ENCODE peak calls at places on chromosomes 6 and 20, in ten cellular contexts. O is upper lobe of left lung, E is psoas muscle, G is hepatocyte, Q is K562, J is right lobe of liver, B is ovary, Y is heart right ventricle, X is HL-60, V is PC-9. T is an unnamed sample.

GRCh38 chr6:41698350-41698781 is 37.0 kb downstream of the TFEB start:
- DNase-seq in G (no peak), E (no peak), V (peak; percentile 59), B (no peak), X (no peak), Q (no peak), O (no peak), J (no peak), Y (peak; percentile 51), T (no peak)

GRCh38 chr6:34284563-34285545 is 36.0 kb upstream of the SMIM29 start:
- DNase-seq in B (peak; percentile 43), X (peak; percentile 99), J (peak; percentile 52), O (peak; percentile 70), V (no peak), G (no peak), Y (peak; percentile 77), E (peak; percentile 46), Q (peak; percentile 93), T (peak; percentile 70)

GRCh38 chr6:22251331-22251730 is 45.5 kb downstream of the PRL start:
- DNase-seq in Y (no peak), B (no peak), E (no peak), J (no peak), O (no peak), Q (no peak), X (no peak), G (no peak), V (peak; percentile 80), T (no peak)

GRCh38 chr20:50728981-50729874 is 2.2 kb upstream of the PARD6B start:
- DNase-seq in V (peak; percentile 94), J (no peak), G (peak; percentile 61), O (peak; percentile 38), X (no peak), B (no peak), E (no peak), Q (peak; percentile 47), Y (no peak), T (no peak)

GRCh38 chr20:47320990-47321805 is 35.3 kb downstream of the ZMYND8 start:
- DNase-seq in Q (no peak), J (no peak), G (peak; percentile 54), O (peak; percentile 49), V (peak; percentile 90), E (peak; percentile 1), X (peak; percentile 80), Y (no peak), B (no peak), T (no peak)

GRCh38 chr20:53103124-53103523 is 131.0 kb downstream of the TSHZ2 start:
- DNase-seq in Q (no peak), G (no peak), B (no peak), J (no peak), Y (no peak), V (no peak), X (no peak), O (no peak), E (no peak), T (no peak)

GRCh38 chr6:168778201-168778600 is 337.2 kb downstream of the SMOC2 start:
- DNase-seq in J (no peak), X (no peak), G (peak; percentile 32), B (peak; percentile 51), Q (no peak), Y (peak; percentile 32), O (no peak), E (peak; percentile 74), V (no peak), T (peak; percentile 54)

GRCh38 chr20:1761116-1761515 is 103.5 kb upstream of the SIRPG start:
- DNase-seq in G (no peak), E (no peak), J (no peak), Q (no peak), Y (no peak), X (no peak), V (peak; percentile 89), B (no peak), O (no peak), T (no peak)

GRCh38 chr6:113466526-113466925 is 390.6 kb upstream of the MARCKS start:
- DNase-seq in J (no peak), Q (no peak), X (no peak), E (no peak), V (no peak), B (no peak), O (no peak), Y (no peak), G (no peak), T (no peak)

GRCh38 chr6:56259682-56260081 is 12.3 kb upstream of the COL21A1 start:
- DNase-seq in J (no peak), X (no peak), B (no peak), Q (no peak), O (no peak), Y (no peak), G (peak; percentile 27), E (no peak), V (no peak), T (no peak)

GRCh38 chr6:146183831-146184230 is 155.0 kb downstream of the GRM1 start:
- DNase-seq in V (no peak), G (no peak), E (no peak), B (no peak), X (no peak), J (no peak), O (no peak), Y (no peak), Q (no peak), T (no peak)

DNA sequence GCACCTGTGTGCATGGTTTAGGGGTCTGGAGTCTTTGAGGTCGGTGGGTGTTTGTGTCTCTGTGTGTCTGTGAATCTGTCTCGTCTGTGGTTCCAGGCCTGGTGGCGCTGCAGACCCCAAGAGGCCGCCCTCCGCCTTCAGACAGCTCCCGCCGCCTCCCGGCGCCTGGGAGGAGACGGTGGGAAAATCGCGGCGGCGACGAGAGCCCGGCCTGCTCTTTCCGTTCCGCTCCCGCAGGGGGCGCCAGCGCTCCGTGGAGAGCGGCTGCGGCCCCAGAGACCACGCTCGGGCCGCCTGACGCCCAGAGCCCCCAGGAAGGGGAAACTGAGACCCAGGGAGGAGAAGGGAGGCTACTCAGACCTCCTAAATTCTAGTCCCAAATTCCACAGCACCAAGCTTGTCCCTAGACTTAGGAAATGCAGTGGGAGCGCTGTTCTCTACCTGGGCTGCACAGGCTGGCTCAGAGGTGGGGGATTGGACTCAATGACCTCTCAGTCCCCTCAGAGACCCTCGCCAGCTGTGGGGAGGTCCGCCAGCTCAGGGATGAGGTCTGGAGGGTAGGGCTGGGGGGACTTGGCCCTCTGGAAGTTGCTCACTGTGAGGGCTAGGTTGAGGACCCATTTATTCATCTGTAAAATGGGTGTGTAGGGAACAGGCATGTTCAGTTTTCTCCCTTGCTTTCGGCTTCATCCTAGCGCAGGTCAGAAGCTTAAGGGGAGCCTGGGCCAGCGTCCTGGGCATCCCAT is 36.9 kb upstream of the BLCAP start:
- DNase-seq in X (peak; percentile 16), V (no peak), Q (peak; percentile 62), J (peak; percentile 45), G (peak; percentile 76), Y (peak; percentile 16), E (peak; percentile 37), O (no peak), B (peak; percentile 52), T (peak; percentile 25)
- H3K27me3 ChIP-seq in X (peaks cover 9% of the 10 kb centered on the region), V (peaks cover 49% of the 10 kb centered on the region), Q (peaks cover 5% of the 10 kb centered on the region), J (no peaks in the 10 kb centered on the region), G (peaks cover 3% of the 10 kb centered on the region), Y (peaks cover 61% of the 10 kb centered on the region), E (peaks cover 44% of the 10 kb centered on the region), O (no peaks in the 10 kb centered on the region), B (no peaks in the 10 kb centered on the region), T (peaks cover 85% of the 10 kb centered on the region)

GRCh38 chr6:39144804-39145203 is 29.8 kb upstream of the SAYSD1 start:
- DNase-seq in J (no peak), V (no peak), Y (no peak), B (no peak), X (no peak), Q (no peak), G (no peak), E (no peak), O (no peak), T (no peak)
- H3K27me3 ChIP-seq in J (no peaks in the 10 kb centered on the region), V (peaks cover 91% of the 10 kb centered on the region), Y (peaks cover 20% of the 10 kb centered on the region), B (no peaks in the 10 kb centered on the region), X (peaks cover 2% of the 10 kb centered on the region), Q (peaks cover 12% of the 10 kb centered on the region), G (peaks cover 18% of the 10 kb centered on the region), E (peaks cover 21% of the 10 kb centered on the region), O (no peaks in the 10 kb centered on the region), T (peaks cover 37% of the 10 kb centered on the region)

GRCh38 chr6:30076333-30076732 is 764 bp upstream of the RNF39 start:
- DNase-seq in J (no peak), X (no peak), O (no peak), V (peak; percentile 83), E (no peak), B (no peak), G (no peak), Y (no peak), Q (no peak), T (no peak)
- H3K27me3 ChIP-seq in J (peaks cover 9% of the 10 kb centered on the region), X (peaks cover 51% of the 10 kb centered on the region), O (peaks cover 1% of the 10 kb centered on the region), V (no peaks in the 10 kb centered on the region), E (peaks cover 77% of the 10 kb centered on the region), B (no peaks in the 10 kb centered on the region), G (peaks cover 85% of the 10 kb centered on the region), Y (peaks cover 66% of the 10 kb centered on the region), Q (peaks cover 25% of the 10 kb centered on the region), T (peaks cover 89% of the 10 kb centered on the region)

DNA sequence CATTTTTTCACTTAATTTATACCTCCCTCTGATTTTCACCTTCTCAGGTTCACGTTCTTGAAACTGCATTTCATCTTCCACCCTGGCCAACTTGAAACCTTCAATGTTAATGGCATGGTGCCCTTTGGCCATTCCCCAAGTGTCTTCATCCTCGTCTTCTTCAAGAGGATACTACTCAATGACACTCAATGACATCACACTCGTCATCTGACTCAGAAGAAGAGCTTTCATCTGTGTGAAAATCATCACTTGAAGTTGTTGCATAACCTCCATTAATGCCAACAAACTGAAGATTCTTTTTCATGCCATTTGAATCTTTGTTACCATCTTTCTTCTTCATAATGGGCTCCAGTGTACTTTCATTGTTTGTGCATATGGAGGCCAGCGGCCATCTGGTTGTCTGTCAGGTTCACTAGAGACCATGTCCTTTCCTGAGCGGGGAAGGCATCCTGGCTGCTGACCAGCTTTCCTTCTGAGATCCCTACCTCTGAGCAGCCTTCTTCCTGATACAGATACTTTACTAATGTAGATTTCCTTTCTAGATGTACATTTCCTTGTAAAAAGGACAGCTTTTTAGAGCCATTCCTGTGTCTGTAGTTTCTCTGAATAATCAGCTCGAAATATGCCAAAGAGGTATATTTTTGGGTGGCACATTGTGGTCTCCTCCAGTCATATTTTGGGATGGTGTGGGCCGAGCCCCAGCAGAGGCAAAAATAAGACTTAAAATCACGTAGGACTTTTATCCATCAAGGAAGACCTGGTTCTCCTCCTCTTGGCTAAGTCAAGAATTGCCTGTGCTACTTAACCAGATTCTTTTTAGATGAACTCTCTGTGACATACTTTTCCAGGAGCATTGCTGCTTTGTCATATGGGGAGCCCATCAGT is 21.3 kb downstream of the TRMT6 start:
- DNase-seq in X (no peak), B (no peak), E (no peak), Q (no peak), Y (no peak), G (no peak), J (no peak), O (no peak), V (no peak), T (no peak)
- H3K27me3 ChIP-seq in X (no peaks in the 10 kb centered on the region), B (no peaks in the 10 kb centered on the region), E (no peaks in the 10 kb centered on the region), Q (no peaks in the 10 kb centered on the region), Y (no peaks in the 10 kb centered on the region), G (no peaks in the 10 kb centered on the region), J (no peaks in the 10 kb centered on the region), O (no peaks in the 10 kb centered on the region), V (peaks cover 59% of the 10 kb centered on the region), T (peaks cover 3% of the 10 kb centered on the region)

DNA sequence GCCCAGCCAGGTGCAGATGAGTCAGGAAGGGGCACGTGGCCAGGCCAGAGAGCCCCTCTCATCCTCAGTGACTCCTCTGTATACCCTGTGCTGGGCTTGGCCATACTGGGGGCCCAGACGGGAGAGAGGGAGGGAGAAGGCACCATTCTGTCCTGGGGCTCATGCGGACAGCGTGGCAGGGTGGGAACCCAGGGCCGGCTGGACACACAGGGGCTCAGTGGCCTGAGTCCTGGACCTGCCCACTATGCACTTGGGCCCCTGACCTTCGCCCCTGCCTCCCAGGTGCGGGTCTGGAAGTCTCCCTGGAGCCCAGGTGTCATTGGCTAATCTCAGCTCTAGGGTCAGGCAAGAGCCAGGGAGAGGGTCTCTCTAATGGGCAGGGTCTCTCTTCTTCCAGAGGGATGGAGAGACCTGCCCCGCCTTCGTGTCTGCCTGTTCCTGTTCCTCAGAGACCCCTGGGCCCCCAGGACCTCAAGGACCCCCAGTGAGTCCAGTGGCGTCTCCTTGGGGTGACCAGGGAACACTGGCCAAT is 27.7 kb downstream of the COL20A1 start:
- DNase-seq in O (no peak), Q (no peak), G (no peak), B (no peak), X (no peak), Y (no peak), J (no peak), V (no peak), E (peak; percentile 5), T (no peak)
- H3K27me3 ChIP-seq in O (no peaks in the 10 kb centered on the region), Q (peaks cover 19% of the 10 kb centered on the region), G (no peaks in the 10 kb centered on the region), B (no peaks in the 10 kb centered on the region), X (no peaks in the 10 kb centered on the region), Y (peaks cover 10% of the 10 kb centered on the region), J (no peaks in the 10 kb centered on the region), V (peaks cover 94% of the 10 kb centered on the region), E (peaks cover 60% of the 10 kb centered on the region), T (peaks cover 65% of the 10 kb centered on the region)

T was measured in left ventricle myocardium inferior.